ENCODE peak calls at places on chromosomes 5 and 9, in four cellular contexts. O is H1, H is K562, L is HCT116. Z is an unnamed sample.

GRCh38 chr5:101012880-101013279 is 109.8 kb upstream of the ST8SIA4 start:
- DNase-seq in O (no peak), H (no peak), L (no peak), Z (no peak)

GRCh38 chr5:96780626-96781025 is 27.1 kb downstream of the ERAP1 start:
- DNase-seq in O (no peak), H (no peak), L (no peak), Z (no peak)

GRCh38 chr5:135255461-135256178 is 143.4 kb downstream of the MACROH2A1 start:
- DNase-seq in O (no peak), H (no peak), L (no peak), Z (no peak)

GRCh38 chr9:137136926-137137607 is 1.9 kb upstream of the GRIN1 start:
- DNase-seq in O (no peak), H (peak; percentile 22), L (no peak), Z (no peak)

GRCh38 chr5:127400524-127400923 is 109.9 kb downstream of the MEGF10 start:
- DNase-seq in O (no peak), H (no peak), L (no peak), Z (no peak)

GRCh38 chr5:133531634-133532033 is 80.7 kb downstream of the FSTL4 start:
- DNase-seq in O (no peak), H (no peak), L (no peak), Z (no peak)

GRCh38 chr5:38400365-38400764 is 142.0 kb downstream of the EGFLAM start:
- DNase-seq in O (no peak), H (no peak), L (no peak), Z (no peak)

GRCh38 chr9:133958756-133959155 is 33.4 kb downstream of the VAV2 start:
- DNase-seq in O (no peak), H (no peak), L (no peak), Z (no peak)

GRCh38 chr9:114047717-114048116 is 30.4 kb downstream of the AMBP start:
- DNase-seq in O (no peak), H (no peak), L (peak; percentile 16), Z (no peak)

GRCh38 chr5:87101321-87101720 is 166.4 kb upstream of the RASA1 start:
- DNase-seq in O (no peak), H (no peak), L (no peak), Z (no peak)

GRCh38 chr5:151132959-151133358 is 24.6 kb downstream of the ANXA6 start:
- DNase-seq in O (no peak), H (no peak), L (no peak), Z (no peak)

GRCh38 chr9:109249615-109250014 is 71.2 kb downstream of the EPB41L4B start:
- DNase-seq in O (no peak), H (no peak), L (no peak), Z (no peak)
- H3K4me1 ChIP-seq in O (peaks cover 4% of the 10 kb centered on the region), H (peaks cover 2% of the 10 kb centered on the region), L (peaks cover 18% of the 10 kb centered on the region), Z (no peaks in the 10 kb centered on the region)

DNA sequence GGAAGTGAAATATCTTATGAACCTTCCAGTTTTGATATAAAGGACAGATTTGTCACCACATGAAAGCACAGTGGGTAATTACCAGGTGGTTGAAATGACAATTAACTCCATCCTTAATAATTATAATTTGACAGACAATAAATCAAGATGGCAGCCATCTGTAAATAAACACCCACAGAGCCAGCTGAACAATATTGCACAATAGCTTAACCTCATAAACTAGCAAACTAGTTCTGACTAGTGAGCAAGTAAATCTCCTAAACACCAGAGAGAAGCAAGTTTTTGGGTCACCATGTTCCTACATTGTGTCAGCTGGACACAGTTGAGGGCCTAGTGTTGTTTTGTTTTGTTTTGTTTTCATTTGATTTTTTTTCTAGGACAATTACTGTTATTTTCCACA is 577.4 kb downstream of the ACTL7B start:
- DNase-seq in O (no peak), H (no peak), L (no peak), Z (no peak)
- TF ChIP-seq EGR1 in O (no peak), H (no peak), L (no peak), Z (no peak)

DNA sequence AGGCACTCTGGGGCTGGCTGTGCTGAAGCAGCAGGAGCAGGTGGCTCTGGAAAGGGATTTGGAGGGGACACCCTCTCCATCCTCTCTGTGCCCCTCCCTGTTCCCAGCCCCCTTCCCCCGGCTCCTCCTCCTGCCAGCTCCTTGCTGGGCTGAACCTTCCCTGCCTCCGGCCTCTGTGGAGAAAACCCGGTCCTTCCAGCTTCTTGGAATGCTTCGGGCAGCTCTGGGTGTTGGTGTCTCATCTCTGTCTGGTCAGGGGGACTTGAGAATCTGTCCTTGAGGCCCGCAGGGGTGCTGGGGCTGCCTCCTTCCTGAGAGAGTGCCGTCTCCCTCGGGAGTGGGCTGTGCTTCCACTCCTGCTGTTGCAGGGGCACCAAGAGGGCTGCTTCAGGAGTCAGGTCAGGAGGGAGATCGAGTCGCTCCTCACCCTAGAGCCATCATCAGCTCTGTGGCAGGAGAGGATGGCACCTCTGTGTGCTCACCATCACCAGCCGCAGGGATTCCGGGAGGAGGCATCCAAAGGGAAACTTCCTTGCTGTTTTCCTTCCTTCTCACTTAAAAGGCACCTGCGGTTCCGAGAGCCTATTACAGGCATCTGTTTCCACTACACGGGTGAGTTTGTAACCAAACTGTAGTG is 30.6 kb downstream of the NDUFS6 start:
- DNase-seq in O (no peak), H (no peak), L (no peak), Z (no peak)
- TF ChIP-seq EZH2 in O (no peak), H (no peak), L (no peak), Z (no peak)

GRCh38 chr9:76594764-76595410 is 135.9 kb downstream of the GCNT1 start:
- DNase-seq in O (peak; percentile 13), H (no peak), L (no peak), Z (no peak)

GRCh38 chr9:76592105-76593010 is 133.4 kb downstream of the GCNT1 start:
- DNase-seq in O (peak; percentile 13), H (no peak), L (no peak), Z (no peak)

GRCh38 chr9:76591256-76591950 is 132.4 kb downstream of the GCNT1 start:
- DNase-seq in O (no peak), H (no peak), L (no peak), Z (no peak)

GRCh38 chr9:76595645-76596044 is 136.7 kb downstream of the GCNT1 start:
- DNase-seq in O (no peak), H (no peak), L (no peak), Z (no peak)

DNA sequence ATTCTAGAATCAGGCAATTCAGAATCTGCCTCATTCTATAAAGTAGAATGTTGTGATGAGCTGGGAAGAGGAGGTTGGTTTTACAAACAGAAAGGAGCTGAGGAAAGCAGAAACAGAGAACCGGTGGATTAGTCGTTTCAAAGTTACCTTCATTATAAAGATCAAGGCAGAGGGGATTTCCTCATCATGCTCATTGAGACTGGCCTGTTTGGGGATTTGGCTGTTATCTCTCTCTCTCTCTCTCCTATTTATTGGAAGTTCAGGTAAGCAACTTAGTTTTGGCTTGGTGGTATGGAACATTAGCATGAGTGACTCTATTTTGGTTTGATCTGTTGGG is 134.0 kb downstream of the GCNT1 start:
- DNase-seq in O (no peak), H (no peak), L (no peak), Z (no peak)
- H3K4me1 ChIP-seq in O (peaks cover 27% of the 10 kb centered on the region), H (no peaks in the 10 kb centered on the region), L (peaks cover 9% of the 10 kb centered on the region), Z (no peaks in the 10 kb centered on the region)

DNA sequence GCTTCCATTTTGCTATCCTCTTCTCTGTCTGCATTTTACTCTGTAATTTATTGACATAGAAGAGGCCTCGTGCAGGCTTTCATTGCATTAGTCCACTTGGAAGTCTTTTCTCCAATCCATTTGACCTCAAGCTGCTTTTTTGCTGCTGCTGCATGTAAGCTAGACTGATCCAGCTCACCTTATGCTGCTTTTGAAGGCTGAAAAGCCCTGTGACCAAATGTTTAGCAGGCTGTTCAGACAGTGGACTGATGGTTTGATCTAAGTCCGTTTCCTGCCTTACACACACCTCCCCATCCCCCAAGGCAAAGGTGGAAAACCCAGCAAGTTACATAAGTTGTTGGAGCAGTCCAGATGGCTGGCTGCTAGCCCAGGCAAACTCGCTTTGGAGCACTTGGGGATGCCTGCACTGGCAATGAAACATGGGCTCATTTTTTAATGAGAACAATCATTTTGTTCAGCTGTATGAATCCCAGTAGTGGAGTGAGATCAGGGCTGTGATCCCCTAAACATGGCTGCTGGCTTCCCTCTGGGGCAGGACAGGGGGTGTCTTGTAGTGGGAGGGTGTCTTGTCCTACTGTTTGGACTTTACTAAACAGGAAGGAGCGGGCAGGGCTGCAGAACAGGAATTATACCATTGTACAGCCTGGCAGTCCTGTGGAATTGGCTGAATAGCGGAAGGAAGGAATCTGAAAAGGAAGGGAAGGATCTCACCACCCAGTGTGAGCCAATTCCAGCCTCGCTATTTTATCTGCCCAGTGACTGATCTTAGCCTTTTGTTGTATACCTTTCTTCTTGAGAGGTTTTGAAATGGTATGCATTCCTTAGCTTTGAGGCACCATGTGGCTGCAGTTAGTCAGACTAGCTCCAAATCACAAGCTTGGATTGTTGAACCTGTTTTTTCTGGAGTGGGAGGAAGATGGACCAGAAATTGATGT is 212.0 kb downstream of the ARHGAP26 start:
- DNase-seq in O (no peak), H (no peak), L (no peak), Z (no peak)
- TF ChIP-seq EGR1 in O (no peak), H (no peak), L (no peak), Z (no peak)

DNA sequence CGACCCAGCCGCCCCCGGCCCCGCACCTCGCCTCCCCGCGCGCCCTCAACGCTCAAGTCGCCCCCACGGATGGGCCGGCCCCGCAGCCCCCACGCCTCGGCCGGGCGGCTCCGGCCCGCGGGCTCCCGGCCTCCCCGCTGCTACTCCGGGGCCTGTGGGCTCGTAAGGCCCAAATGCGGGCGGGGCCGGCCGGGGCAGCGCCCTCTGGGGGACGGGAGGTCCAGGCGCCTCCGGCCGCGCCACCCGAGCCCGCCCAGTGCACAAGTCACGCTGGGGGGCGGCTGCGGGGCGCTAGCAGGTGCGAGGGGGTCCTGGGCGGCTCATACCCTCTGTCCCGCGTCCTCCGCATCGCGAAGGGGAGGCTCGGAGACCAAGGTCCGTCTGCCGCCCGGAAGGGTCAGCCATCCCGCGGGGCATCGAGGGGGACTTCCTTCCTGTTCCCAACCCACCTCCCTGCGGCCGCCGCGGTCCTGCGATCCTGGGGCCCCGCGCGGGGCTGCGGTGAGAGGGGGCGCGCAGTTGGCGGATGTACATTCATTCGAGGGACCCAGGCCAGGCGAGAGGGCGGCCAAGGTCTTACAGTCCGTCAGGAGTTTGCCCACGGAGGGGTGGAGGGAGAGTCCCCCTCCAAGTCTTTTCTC is at the start of gene CIZ1:
- DNase-seq in O (no peak), H (peak; percentile 99), L (peak; percentile 49), Z (no peak)
- TF ChIP-seq EZH2 in O (no peak), H (no peak), L (no peak), Z (no peak)

GRCh38 chr5:14342306-14342705 is 199.2 kb downstream of the TRIO start:
- DNase-seq in O (no peak), H (no peak), L (no peak), Z (no peak)
- H3K4me1 ChIP-seq in O (peaks cover 12% of the 10 kb centered on the region), H (no peaks in the 10 kb centered on the region), L (no peaks in the 10 kb centered on the region), Z (peaks cover 4% of the 10 kb centered on the region)

GRCh38 chr5:33556330-33557328 is 115.9 kb downstream of the TARS1 start:
- DNase-seq in O (no peak), H (no peak), L (no peak), Z (no peak)

GRCh38 chr5:33563530-33563929 is 122.8 kb downstream of the TARS1 start:
- DNase-seq in O (no peak), H (no peak), L (no peak), Z (no peak)

GRCh38 chr5:33557605-33558004 is 116.8 kb downstream of the TARS1 start:
- DNase-seq in O (no peak), H (peak; percentile 31), L (no peak), Z (no peak)

GRCh38 chr5:33563983-33564908 is 123.5 kb downstream of the TARS1 start:
- DNase-seq in O (no peak), H (no peak), L (no peak), Z (no peak)

DNA sequence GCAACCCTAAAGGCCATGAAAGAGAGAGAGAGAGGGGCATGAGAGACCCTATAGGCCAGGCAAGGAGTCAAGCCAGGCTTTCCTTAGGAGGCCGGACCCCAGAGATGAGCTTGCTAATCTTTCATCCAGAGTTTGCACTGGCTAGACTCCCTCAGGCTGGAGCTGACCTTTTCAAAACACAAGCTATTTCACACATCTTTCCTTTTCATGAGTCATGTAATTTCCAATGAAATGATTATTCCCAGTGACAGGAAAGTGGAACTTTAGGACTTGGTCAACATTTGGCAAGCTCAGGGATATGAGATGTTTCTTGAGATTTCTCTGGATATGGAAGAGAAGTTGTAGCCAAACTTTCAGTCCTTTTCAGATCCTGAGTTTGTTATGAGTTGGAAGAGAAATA is 117.7 kb downstream of the TARS1 start:
- DNase-seq in O (no peak), H (no peak), L (no peak), Z (no peak)
- TF ChIP-seq EGR1 in O (no peak), H (no peak), L (no peak), Z (no peak)

Z was measured in GM12878.